ENCODE peak calls at places on chromosomes 6 and 20, in eight cellular contexts. Z, W, O, B, N, A, S and G are unnamed samples.
A peak's percentile ranks its signal among the peaks of the same experiment; 100 is the strongest.

GRCh38 chr6:129638055-129639019 is 71.6 kb downstream of the ARHGAP18 start:
- DNase-seq in B (peak; percentile 71), Z (no peak), W (no peak), O (no peak), S (no peak), N (no peak), A (peak; percentile 76), G (no peak)

GRCh38 chr6:16748028-16748319 is 13.3 kb downstream of the ATXN1 start:
- DNase-seq in S (no peak), N (no peak), A (no peak), B (no peak), O (no peak), Z (no peak), W (no peak), G (no peak)

GRCh38 chr6:79604583-79605037 is 26.5 kb upstream of the SH3BGRL2 start:
- DNase-seq in B (peak; percentile 98), A (peak; percentile 98), Z (no peak), W (no peak), S (no peak), N (no peak), O (no peak), G (no peak)

GRCh38 chr6:137849709-137850093 is 17.4 kb upstream of the TNFAIP3 start:
- DNase-seq in Z (no peak), N (no peak), A (no peak), B (no peak), W (no peak), S (no peak), O (no peak), G (no peak)

GRCh38 chr6:147750420-147750819 is 241.9 kb downstream of the SAMD5 start:
- DNase-seq in B (no peak), O (no peak), Z (no peak), N (no peak), W (no peak), A (no peak), S (no peak), G (no peak)

GRCh38 chr6:26172496-26172958 is 85.3 kb downstream of the HFE start:
- DNase-seq in W (no peak), Z (no peak), S (no peak), A (peak; percentile 52), B (no peak), N (no peak), O (peak; percentile 73), G (no peak)

GRCh38 chr6:110329348-110329728 is 28.8 kb downstream of the METTL24 start:
- DNase-seq in W (no peak), Z (no peak), N (no peak), S (no peak), O (no peak), B (no peak), A (no peak), G (no peak)

GRCh38 chr6:161023316-161023715 is 31.7 kb downstream of the MAP3K4 start:
- DNase-seq in O (no peak), Z (no peak), S (no peak), W (no peak), N (no peak), A (peak; percentile 39), B (no peak), G (no peak)

GRCh38 chr6:161449521-161449920 is 175.7 kb upstream of the AGPAT4 start:
- DNase-seq in O (no peak), S (no peak), A (peak; percentile 32), B (no peak), Z (no peak), W (no peak), N (no peak), G (no peak)

GRCh38 chr6:116012471-116012949 is 48.2 kb downstream of the FRK start:
- DNase-seq in A (peak; percentile 46), Z (no peak), O (no peak), N (no peak), W (no peak), B (peak; percentile 41), S (no peak), G (no peak)

GRCh38 chr20:4445780-4446179 is 275.9 kb upstream of the PRND start:
- DNase-seq in S (no peak), W (no peak), N (no peak), Z (no peak), B (peak; percentile 12), O (no peak), A (peak; percentile 20), G (no peak)

GRCh38 chr20:47535088-47535487 is 33.4 kb downstream of the NCOA3 start:
- DNase-seq in B (no peak), O (no peak), A (no peak), W (no peak), N (no peak), Z (peak; percentile 81), S (no peak), G (no peak)

GRCh38 chr6:111625099-111625416 is 19.4 kb upstream of the TRAF3IP2 start:
- DNase-seq in A (no peak), B (no peak), N (no peak), Z (no peak), O (no peak), W (no peak), S (no peak), G (peak; percentile 76)

GRCh38 chr6:33215761-33216649 is 7.7 kb downstream of the RING1 start:
- DNase-seq in A (no peak), S (no peak), N (no peak), W (no peak), B (no peak), O (no peak), Z (no peak), G (no peak)

GRCh38 chr20:13125486-13125885 is 95.6 kb upstream of the ISM1 start:
- DNase-seq in O (no peak), N (no peak), S (no peak), W (no peak), B (no peak), A (no peak), Z (no peak), G (peak; percentile 67)

GRCh38 chr6:165849539-165850430 is 186.7 kb upstream of the PDE10A start:
- DNase-seq in S (no peak), O (no peak), W (no peak), A (no peak), N (no peak), Z (peak; percentile 35), B (no peak), G (no peak)

GRCh38 chr20:61980647-61981583 is 84.8 kb downstream of the TAF4 start:
- DNase-seq in B (no peak), Z (no peak), W (no peak), N (peak; percentile 56), O (no peak), S (no peak), A (no peak), G (no peak)

GRCh38 chr20:51022803-51023616 is at the start of gene KCNG1:
- DNase-seq in A (peak; percentile 78), S (no peak), O (no peak), N (peak; percentile 96), B (peak; percentile 55), Z (peak; percentile 86), W (no peak), G (no peak)

GRCh38 chr20:47740225-47741184 is 44.8 kb downstream of the SULF2 start:
- DNase-seq in W (no peak), N (no peak), A (no peak), O (no peak), Z (peak; percentile 47), S (no peak), B (no peak), G (no peak)

GRCh38 chr6:165010556-165011535 is 298.6 kb downstream of the C6orf118 start:
- DNase-seq in Z (no peak), A (peak; percentile 87), N (peak; percentile 23), S (no peak), W (no peak), B (peak; percentile 82), O (no peak), G (no peak)

GRCh38 chr6:36911946-36912555 is 26.3 kb downstream of the C6orf89 start:
- DNase-seq in B (no peak), N (no peak), W (no peak), O (peak; percentile 23), A (no peak), Z (no peak), S (no peak), G (no peak)

GRCh38 chr6:75431379-75431778 is 62.2 kb downstream of the FILIP1 start:
- DNase-seq in Z (no peak), O (no peak), N (no peak), A (no peak), W (no peak), B (no peak), S (no peak), G (no peak)
- H3K27ac ChIP-seq in Z (no peak overlapping the region), O (no peak overlapping the region), N (no peak overlapping the region), A (no peak overlapping the region), W (peak overlapping the region; percentile 7), B (no peak overlapping the region), S (no peak overlapping the region), G (no peak overlapping the region)

GRCh38 chr6:44271406-44271723 is 1.1 kb downstream of the TMEM151B start:
- DNase-seq in N (no peak), Z (no peak), O (no peak), A (no peak), W (no peak), B (no peak), S (no peak), G (no peak)
- H3K27ac ChIP-seq in N (no peak overlapping the region), Z (no peak overlapping the region), O (no peak overlapping the region), A (no peak overlapping the region), W (no peak overlapping the region), B (no peak overlapping the region), S (no peak overlapping the region), G (no peak overlapping the region)

DNA sequence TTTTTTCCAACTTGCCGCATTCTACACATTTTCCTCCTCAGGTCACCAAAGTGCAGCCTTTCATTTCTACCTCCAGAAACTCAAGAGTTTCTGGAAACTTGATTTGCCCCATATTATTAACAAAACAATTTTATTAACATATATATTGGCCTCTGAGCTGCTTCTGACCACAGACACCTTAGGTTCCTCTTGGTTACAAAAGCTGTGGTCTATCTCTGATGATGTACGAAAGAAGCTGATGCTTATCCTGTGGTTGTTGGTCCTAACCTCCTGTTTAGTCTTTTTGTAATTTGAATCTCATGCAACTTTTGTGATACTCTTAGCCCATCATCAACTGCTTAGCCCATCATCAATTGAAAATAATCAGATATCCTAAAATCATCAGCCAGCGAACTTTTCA is 735.7 kb downstream of the KIF16B start:
- DNase-seq in W (no peak), A (no peak), S (no peak), O (no peak), Z (no peak), B (no peak), N (no peak), G (no peak)
- H3K27ac ChIP-seq in W (no peak overlapping the region), A (no peak overlapping the region), S (no peak overlapping the region), O (no peak overlapping the region), Z (no peak overlapping the region), B (no peak overlapping the region), N (no peak overlapping the region), G (no peak overlapping the region)

GRCh38 chr20:53873249-53873642 is 197.1 kb downstream of the BCAS1 start:
- DNase-seq in W (no peak), A (no peak), N (no peak), S (no peak), B (no peak), Z (no peak), O (no peak), G (no peak)

GRCh38 chr20:53872561-53873248 is 197.7 kb downstream of the BCAS1 start:
- DNase-seq in A (peak; percentile 57), O (peak; percentile 75), W (no peak), S (peak; percentile 38), N (no peak), Z (no peak), B (no peak), G (no peak)

GRCh38 chr20:53870426-53871199 is 199.8 kb downstream of the BCAS1 start:
- DNase-seq in Z (no peak), S (no peak), N (no peak), B (no peak), O (no peak), W (no peak), A (no peak), G (no peak)

GRCh38 chr20:53871541-53871940 is 198.9 kb downstream of the BCAS1 start:
- DNase-seq in A (no peak), O (no peak), Z (no peak), W (no peak), N (no peak), B (no peak), S (no peak), G (no peak)

GRCh38 chr20:53872081-53872541 is 198.3 kb downstream of the BCAS1 start:
- DNase-seq in A (peak; percentile 32), B (no peak), Z (no peak), S (no peak), W (no peak), N (no peak), O (peak; percentile 71), G (no peak)
- H3K27ac ChIP-seq in A (peak overlapping the region; percentile 23), B (peak overlapping the region; percentile 67), Z (no peak overlapping the region), S (peak overlapping the region; percentile 59), W (peak overlapping the region; percentile 73), N (no peak overlapping the region), O (peak overlapping the region; percentile 62), G (no peak overlapping the region)